ENCODE peak calls at places on chromosomes 2 and 18, in five cellular contexts. One of them, this sample, is unnamed.

GRCh38 chr2:113052767-113053166 is at the start of gene IL36B:
- DNase-seq in endothelial cell of umbilical vein: no peak
- DNase-seq in ovary: no peak
- DNase-seq in A549: no peak
- DNase-seq in heart left ventricle: no peak
- DNase-seq in this sample: peak; percentile 25

GRCh38 chr2:191265311-191266170 is 20.3 kb downstream of the MYO1B start:
- DNase-seq in endothelial cell of umbilical vein: no peak
- DNase-seq in ovary: peak; percentile 32
- DNase-seq in heart left ventricle: peak; percentile 23
- DNase-seq in A549: no peak
- DNase-seq in this sample: no peak

GRCh38 chr2:154623819-154624218 is 74.7 kb upstream of the KCNJ3 start:
- DNase-seq in ovary: no peak
- DNase-seq in heart left ventricle: peak; percentile 16
- DNase-seq in A549: peak; percentile 56
- DNase-seq in endothelial cell of umbilical vein: peak; percentile 45
- DNase-seq in this sample: no peak

GRCh38 chr2:10547011-10547410 is 98.9 kb upstream of the ODC1 start:
- DNase-seq in endothelial cell of umbilical vein: no peak
- DNase-seq in A549: no peak
- DNase-seq in heart left ventricle: no peak
- DNase-seq in ovary: no peak
- DNase-seq in this sample: no peak

GRCh38 chr2:47230418-47230817 is 75.3 kb upstream of the STPG4 start:
- DNase-seq in ovary: peak; percentile 63
- DNase-seq in A549: no peak
- DNase-seq in endothelial cell of umbilical vein: no peak
- DNase-seq in heart left ventricle: peak; percentile 29
- DNase-seq in this sample: no peak

GRCh38 chr2:150681120-150681796 is 193.8 kb upstream of the RND3 start:
- DNase-seq in ovary: no peak
- DNase-seq in endothelial cell of umbilical vein: peak; percentile 74
- DNase-seq in A549: peak; percentile 25
- DNase-seq in heart left ventricle: no peak
- DNase-seq in this sample: no peak

GRCh38 chr2:206428783-206429182 is 14.5 kb upstream of the ADAM23 start:
- DNase-seq in endothelial cell of umbilical vein: no peak
- DNase-seq in heart left ventricle: no peak
- DNase-seq in A549: no peak
- DNase-seq in ovary: no peak
- DNase-seq in this sample: no peak

GRCh38 chr2:178756843-178757242 is 50.4 kb downstream of the TTN start:
- DNase-seq in ovary: no peak
- DNase-seq in heart left ventricle: no peak
- DNase-seq in endothelial cell of umbilical vein: no peak
- DNase-seq in A549: no peak
- DNase-seq in this sample: no peak

GRCh38 chr2:100292022-100292580 is 30.2 kb downstream of the LONRF2 start:
- DNase-seq in endothelial cell of umbilical vein: no peak
- DNase-seq in heart left ventricle: no peak
- DNase-seq in A549: peak; percentile 99
- DNase-seq in ovary: peak; percentile 78
- DNase-seq in this sample: no peak

GRCh38 chr18:57697434-57697833 is 75.8 kb upstream of the NARS1 start:
- DNase-seq in endothelial cell of umbilical vein: no peak
- DNase-seq in A549: no peak
- DNase-seq in heart left ventricle: no peak
- DNase-seq in ovary: peak; percentile 29
- DNase-seq in this sample: no peak

GRCh38 chr2:190376591-190377245 is 31.4 kb upstream of the MFSD6 start:
- DNase-seq in endothelial cell of umbilical vein: no peak
- DNase-seq in A549: no peak
- DNase-seq in heart left ventricle: no peak
- DNase-seq in ovary: no peak
- DNase-seq in this sample: no peak

GRCh38 chr2:224944707-224945106 is 97.6 kb downstream of the DOCK10 start:
- DNase-seq in ovary: no peak
- DNase-seq in heart left ventricle: no peak
- DNase-seq in A549: no peak
- DNase-seq in endothelial cell of umbilical vein: no peak
- DNase-seq in this sample: no peak

GRCh38 chr18:41146301-41146700 is 808.7 kb upstream of the PIK3C3 start:
- DNase-seq in heart left ventricle: no peak
- DNase-seq in endothelial cell of umbilical vein: peak; percentile 11
- DNase-seq in ovary: no peak
- DNase-seq in A549: no peak
- DNase-seq in this sample: no peak
- TF ChIP-seq CTCF in heart left ventricle: no peak
- TF ChIP-seq CTCF in endothelial cell of umbilical vein: no peak
- TF ChIP-seq CTCF in ovary: no peak
- TF ChIP-seq CTCF in A549: no peak
- TF ChIP-seq CTCF in this sample: no peak

DNA sequence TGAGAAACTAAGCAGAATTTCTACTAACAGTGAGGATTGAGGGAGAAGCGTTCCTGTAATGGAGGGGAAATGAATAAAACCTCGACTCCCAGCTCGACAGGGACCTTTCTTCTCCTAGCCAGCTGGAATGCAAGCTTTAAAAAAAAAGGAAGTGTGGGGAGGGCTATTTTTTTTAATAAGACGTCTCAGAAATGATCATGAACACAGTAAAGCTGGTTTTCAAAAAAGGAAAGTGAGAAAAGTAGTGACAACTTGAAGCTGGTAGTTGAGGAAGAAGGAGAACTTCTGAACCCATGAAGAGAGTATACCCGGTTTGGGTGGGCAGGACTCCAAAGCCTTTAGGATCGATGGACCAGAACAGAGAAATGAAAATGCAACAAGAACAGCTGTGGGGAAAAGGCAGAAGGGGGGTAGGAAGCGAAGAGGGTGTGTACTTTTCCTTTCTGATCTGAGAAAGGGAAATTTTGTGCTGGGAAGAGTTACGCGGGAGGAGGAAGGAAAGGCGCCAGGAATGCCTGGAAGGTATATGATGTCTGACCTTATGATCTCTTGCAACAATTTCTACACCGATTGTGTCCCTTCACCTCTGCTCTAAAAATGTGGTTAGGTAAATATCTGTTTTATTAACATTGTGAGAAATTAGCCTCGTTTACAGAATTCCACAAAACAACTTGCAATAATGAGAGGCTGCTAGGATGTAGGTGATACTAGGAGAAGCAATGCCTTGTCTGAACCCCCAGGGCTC is 22.6 kb upstream of the CYP1B1 start:
- DNase-seq in heart left ventricle: peak; percentile 37
- DNase-seq in A549: no peak
- DNase-seq in endothelial cell of umbilical vein: no peak
- DNase-seq in ovary: no peak
- DNase-seq in this sample: no peak
- H3K4me3 ChIP-seq in heart left ventricle: no peak overlapping the region
- H3K4me3 ChIP-seq in A549: peak overlapping the region; percentile 14
- H3K4me3 ChIP-seq in endothelial cell of umbilical vein: no peak overlapping the region
- H3K4me3 ChIP-seq in ovary: peak overlapping the region; percentile 29
- H3K4me3 ChIP-seq in this sample: no peak overlapping the region

GRCh38 chr2:201257941-201258665 is 2.2 kb upstream of the CASP8 start:
- DNase-seq in ovary: peak; percentile 63
- DNase-seq in A549: peak; percentile 86
- DNase-seq in heart left ventricle: peak; percentile 67
- DNase-seq in endothelial cell of umbilical vein: peak; percentile 84
- DNase-seq in this sample: peak; percentile 93
- TF ChIP-seq POLR2A in ovary: no peak
- TF ChIP-seq POLR2A in A549: no peak
- TF ChIP-seq POLR2A in heart left ventricle: no peak
- TF ChIP-seq POLR2A in endothelial cell of umbilical vein: peak; percentile 31
- TF ChIP-seq POLR2A in this sample: no peak

GRCh38 chr2:119531292-119531691 is 7.0 kb upstream of the SCTR start:
- DNase-seq in heart left ventricle: no peak
- DNase-seq in endothelial cell of umbilical vein: no peak
- DNase-seq in ovary: no peak
- DNase-seq in A549: peak; percentile 46
- DNase-seq in this sample: no peak
- TF ChIP-seq CTCF in heart left ventricle: no peak
- TF ChIP-seq CTCF in endothelial cell of umbilical vein: no peak
- TF ChIP-seq CTCF in ovary: no peak
- TF ChIP-seq CTCF in A549: peak; percentile 26
- TF ChIP-seq CTCF in this sample: no peak

GRCh38 chr2:12453731-12454130 is 263.0 kb upstream of the TRIB2 start:
- DNase-seq in heart left ventricle: no peak
- DNase-seq in A549: no peak
- DNase-seq in ovary: no peak
- DNase-seq in endothelial cell of umbilical vein: no peak
- DNase-seq in this sample: no peak

GRCh38 chr2:12452211-12452610 is 264.5 kb upstream of the TRIB2 start:
- DNase-seq in endothelial cell of umbilical vein: no peak
- DNase-seq in heart left ventricle: no peak
- DNase-seq in A549: no peak
- DNase-seq in ovary: no peak
- DNase-seq in this sample: no peak

GRCh38 chr2:12448846-12449480 is 267.8 kb upstream of the TRIB2 start:
- DNase-seq in ovary: no peak
- DNase-seq in endothelial cell of umbilical vein: no peak
- DNase-seq in A549: no peak
- DNase-seq in heart left ventricle: no peak
- DNase-seq in this sample: no peak

GRCh38 chr2:12455626-12456025 is 261.1 kb upstream of the TRIB2 start:
- DNase-seq in A549: no peak
- DNase-seq in endothelial cell of umbilical vein: no peak
- DNase-seq in ovary: no peak
- DNase-seq in heart left ventricle: no peak
- DNase-seq in this sample: no peak

DNA sequence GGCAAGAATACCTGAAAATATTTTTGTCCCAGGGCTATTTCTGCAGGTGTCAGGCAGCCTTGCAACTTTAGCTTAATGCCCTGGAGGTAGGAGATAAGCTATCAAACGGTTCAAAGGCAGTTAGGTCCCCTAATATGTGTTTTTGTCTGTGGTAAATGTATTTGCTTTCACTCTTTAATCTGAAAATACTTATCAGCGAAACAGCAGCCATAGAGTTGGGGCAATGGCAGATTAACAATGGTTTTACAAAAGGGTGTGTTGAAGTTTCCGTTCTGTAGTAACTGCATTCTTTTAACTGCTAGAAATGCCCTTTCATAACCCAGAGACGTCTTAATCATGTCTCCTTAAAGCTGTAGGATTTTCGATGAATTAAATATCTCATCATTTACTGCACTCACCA is 265.0 kb upstream of the TRIB2 start:
- DNase-seq in endothelial cell of umbilical vein: no peak
- DNase-seq in ovary: no peak
- DNase-seq in A549: no peak
- DNase-seq in heart left ventricle: no peak
- DNase-seq in this sample: no peak
- H3K4me3 ChIP-seq in endothelial cell of umbilical vein: no peak overlapping the region
- H3K4me3 ChIP-seq in ovary: no peak overlapping the region
- H3K4me3 ChIP-seq in A549: no peak overlapping the region
- H3K4me3 ChIP-seq in heart left ventricle: no peak overlapping the region
- H3K4me3 ChIP-seq in this sample: no peak overlapping the region

DNA sequence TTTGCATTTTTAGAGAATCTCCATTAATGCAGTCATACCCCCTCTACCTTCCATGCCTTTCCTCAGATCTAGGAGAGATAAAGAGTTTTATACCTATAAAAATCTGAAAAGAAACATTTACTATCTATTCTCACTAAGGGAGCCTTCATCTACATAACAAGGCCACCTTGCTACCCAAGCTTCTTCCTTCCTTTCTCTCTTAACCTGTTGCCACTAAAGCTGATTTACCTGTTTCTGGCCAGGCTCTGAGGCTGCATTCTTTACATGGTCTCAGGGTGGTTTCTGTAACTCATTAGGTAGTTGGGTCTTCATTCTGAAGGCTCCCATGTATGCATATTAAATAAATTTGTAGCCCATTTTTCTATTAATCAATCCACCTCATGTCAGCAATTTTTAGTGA is 391.6 kb downstream of the DLGAP1 start:
- DNase-seq in heart left ventricle: no peak
- DNase-seq in ovary: no peak
- DNase-seq in endothelial cell of umbilical vein: no peak
- DNase-seq in A549: no peak
- DNase-seq in this sample: no peak
- TF ChIP-seq POLR2A in heart left ventricle: no peak
- TF ChIP-seq POLR2A in ovary: no peak
- TF ChIP-seq POLR2A in endothelial cell of umbilical vein: no peak
- TF ChIP-seq POLR2A in A549: no peak
- TF ChIP-seq POLR2A in this sample: no peak

GRCh38 chr18:24544141-24544498 is 83.7 kb downstream of the HRH4 start:
- DNase-seq in ovary: no peak
- DNase-seq in endothelial cell of umbilical vein: peak; percentile 42
- DNase-seq in A549: peak; percentile 19
- DNase-seq in heart left ventricle: no peak
- DNase-seq in this sample: no peak
- TF ChIP-seq CTCF in ovary: no peak
- TF ChIP-seq CTCF in endothelial cell of umbilical vein: peak; percentile 30
- TF ChIP-seq CTCF in A549: peak; percentile 59
- TF ChIP-seq CTCF in heart left ventricle: peak; percentile 45
- TF ChIP-seq CTCF in this sample: no peak

GRCh38 chr2:72862239-72862988 is 24.8 kb upstream of the SPR start:
- DNase-seq in heart left ventricle: peak; percentile 81
- DNase-seq in A549: peak; percentile 93
- DNase-seq in endothelial cell of umbilical vein: peak; percentile 92
- DNase-seq in ovary: peak; percentile 86
- DNase-seq in this sample: peak; percentile 78

GRCh38 chr2:72863046-72863445 is 24.2 kb upstream of the SPR start:
- DNase-seq in A549: no peak
- DNase-seq in heart left ventricle: no peak
- DNase-seq in endothelial cell of umbilical vein: no peak
- DNase-seq in ovary: no peak
- DNase-seq in this sample: no peak

GRCh38 chr2:72859831-72860262 is 27.4 kb upstream of the SPR start:
- DNase-seq in A549: peak; percentile 80
- DNase-seq in endothelial cell of umbilical vein: peak; percentile 71
- DNase-seq in ovary: peak; percentile 58
- DNase-seq in heart left ventricle: peak; percentile 36
- DNase-seq in this sample: no peak

GRCh38 chr2:72864500-72864899 is 22.7 kb upstream of the SPR start:
- DNase-seq in ovary: no peak
- DNase-seq in heart left ventricle: no peak
- DNase-seq in A549: peak; percentile 28
- DNase-seq in endothelial cell of umbilical vein: peak; percentile 26
- DNase-seq in this sample: no peak
- H3K4me3 ChIP-seq in ovary: no peak overlapping the region
- H3K4me3 ChIP-seq in heart left ventricle: no peak overlapping the region
- H3K4me3 ChIP-seq in A549: no peak overlapping the region
- H3K4me3 ChIP-seq in endothelial cell of umbilical vein: no peak overlapping the region
- H3K4me3 ChIP-seq in this sample: no peak overlapping the region

DNA sequence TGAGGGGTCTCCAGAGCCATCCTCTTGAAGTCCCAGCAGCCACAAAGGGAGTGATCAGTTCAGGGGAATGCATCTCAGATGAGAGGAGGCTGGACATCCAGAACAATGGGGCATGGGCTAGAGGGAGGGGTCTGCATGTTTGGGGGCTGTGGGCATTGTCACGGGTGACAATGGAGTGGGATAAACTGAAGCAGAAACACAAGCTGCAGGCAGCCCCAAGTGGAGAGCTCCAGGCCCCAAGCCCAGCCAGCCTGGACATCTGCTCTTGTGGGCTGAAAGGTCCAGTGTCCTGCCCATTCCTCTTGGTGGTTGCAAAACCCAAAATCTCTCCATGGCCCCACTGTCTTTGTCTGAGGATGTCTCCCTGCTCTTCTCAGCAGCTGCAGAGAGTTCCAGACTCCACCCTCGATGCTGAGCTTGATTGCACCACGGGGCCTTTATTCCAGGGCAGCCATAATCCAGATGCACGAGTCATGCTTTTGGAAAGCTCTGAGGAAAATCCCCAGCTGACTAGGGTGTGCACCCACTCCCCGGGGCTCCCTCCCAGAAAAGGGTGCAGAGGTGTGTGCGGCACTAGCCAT is 149.4 kb downstream of the TNS1 start:
- DNase-seq in endothelial cell of umbilical vein: no peak
- DNase-seq in ovary: no peak
- DNase-seq in heart left ventricle: no peak
- DNase-seq in A549: peak; percentile 8
- DNase-seq in this sample: peak; percentile 93
- TF ChIP-seq POLR2A in endothelial cell of umbilical vein: no peak
- TF ChIP-seq POLR2A in ovary: no peak
- TF ChIP-seq POLR2A in heart left ventricle: no peak
- TF ChIP-seq POLR2A in A549: no peak
- TF ChIP-seq POLR2A in this sample: no peak

This sample was measured in lower leg skin.